ENCODE peak calls at places on chromosomes 13 and 19, in four cellular contexts. S is GDM1, R is IMR-90, U is H9. M is an unnamed sample.

GRCh38 chr13:113967206-113967720 is 6.6 kb downstream of the C13orf46 start:
- DNase-seq in S (no peak), U (no peak), R (no peak), M (no peak)

GRCh38 chr13:71879129-71879535 is 12.1 kb upstream of the DACH1 start:
- DNase-seq in U (peak; percentile 36), S (no peak), R (peak; percentile 27), M (peak; percentile 82)

GRCh38 chr19:1826557-1827521 is 14.8 kb upstream of the ATP8B3 start:
- DNase-seq in R (no peak), U (peak; percentile 76), S (no peak), M (no peak)

GRCh38 chr13:101624210-101624922 is 171.9 kb downstream of the ITGBL1 start:
- DNase-seq in U (peak; percentile 36), R (peak; percentile 11), S (no peak), M (peak; percentile 19)

GRCh38 chr13:33606692-33607091 is 211.3 kb upstream of the RFC3 start:
- DNase-seq in R (no peak), U (peak; percentile 39), S (no peak), M (no peak)

GRCh38 chr19:57241181-57241580 is 749 bp downstream of the ZNF805 start:
- DNase-seq in R (peak; percentile 37), S (no peak), U (no peak), M (peak; percentile 16)

GRCh38 chr13:44759723-44760360 is 183.7 kb upstream of the TSC22D1 start:
- DNase-seq in S (no peak), R (peak; percentile 54), U (no peak), M (no peak)

GRCh38 chr19:18290250-18291018 is 9.0 kb upstream of the JUND start:
- DNase-seq in S (peak; percentile 77), R (peak; percentile 52), U (no peak), M (no peak)

GRCh38 chr19:45507864-45508680 is 793 bp downstream of the VASP start:
- DNase-seq in U (peak; percentile 88), R (no peak), S (no peak), M (no peak)

GRCh38 chr19:33390908-33391630 is 17.6 kb downstream of the CEBPG start:
- DNase-seq in S (no peak), R (no peak), U (no peak), M (no peak)

GRCh38 chr13:108859202-108860012 is 230.0 kb downstream of the MYO16 start:
- DNase-seq in S (no peak), U (no peak), R (peak; percentile 92), M (no peak)

GRCh38 chr13:69776937-69777336 is 330.7 kb upstream of the ATXN8OS start:
- DNase-seq in S (no peak), R (no peak), U (no peak), M (no peak)

GRCh38 chr19:55160128-55160985 is 2.8 kb upstream of the TNNI3 start:
- DNase-seq in R (peak; percentile 67), U (peak; percentile 99), S (peak; percentile 88), M (peak; percentile 82)

GRCh38 chr19:50658438-50659317 is 9.4 kb downstream of the C19orf81 start:
- DNase-seq in R (peak; percentile 64), U (peak; percentile 94), S (peak; percentile 91), M (peak; percentile 67)

GRCh38 chr19:48489608-48490216 is 20.5 kb downstream of the CYTH2 start:
- DNase-seq in U (peak; percentile 92), R (peak; percentile 39), S (peak; percentile 60), M (peak; percentile 57)

GRCh38 chr19:10502524-10503001 is 593 bp downstream of the KEAP1 start:
- DNase-seq in R (peak; percentile 85), S (peak; percentile 94), U (peak; percentile 86), M (peak; percentile 86)

GRCh38 chr19:4971424-4971793 is 2.5 kb downstream of the KDM4B start:
- DNase-seq in U (peak; percentile 84), S (no peak), R (no peak), M (peak; percentile 15)

GRCh38 chr13:99425485-99426341 is 75.6 kb upstream of the TM9SF2 start:
- DNase-seq in S (peak; percentile 43), R (no peak), U (peak; percentile 24), M (no peak)

GRCh38 chr19:6556480-6556879 is 25.7 kb downstream of the TNFSF9 start:
- DNase-seq in S (no peak), U (no peak), R (no peak), M (no peak)

GRCh38 chr13:105343134-105343806 is 1192.2 kb downstream of the EFNB2 start:
- DNase-seq in U (no peak), R (peak; percentile 59), S (no peak), M (no peak)

GRCh38 chr19:36672368-36672767 is 5.7 kb upstream of the ZNF461 start:
- DNase-seq in S (no peak), U (no peak), R (no peak), M (no peak)

GRCh38 chr19:1767464-1767933 is 14.2 kb downstream of the ONECUT3 start:
- DNase-seq in R (no peak), S (no peak), U (no peak), M (no peak)

GRCh38 chr13:107025991-107026390 is 458.1 kb upstream of the ARGLU1 start:
- DNase-seq in U (no peak), R (peak; percentile 71), S (no peak), M (no peak)

M was measured in AML-193.